ENCODE peak calls at places on chromosomes 1 and 21, in ten cellular contexts. S is IMR-90, L is PC-9, H is A549, M is osteoblast, K is K562, E is fibroblast of the aortic adventitia, Y is fibroblast of lung, G is uterus, N is brain microvascular endothelial cell. W is an unnamed sample.
A peak's percentile ranks its signal among the peaks of the same experiment; 100 is the strongest.

GRCh38 chr1:81142099-81142776 is 658.5 kb upstream of the ADGRL2 start:
- DNase-seq in K (no peak), E (peak; percentile 85), H (no peak), N (peak; percentile 52), G (no peak), S (peak; percentile 84), M (no peak), Y (peak; percentile 81), L (no peak), W (no peak)

GRCh38 chr1:197911172-197911856 is 5.9 kb upstream of the LHX9 start:
- DNase-seq in S (no peak), M (peak; percentile 92), G (no peak), Y (no peak), L (peak; percentile 10), E (no peak), H (no peak), N (no peak), K (no peak), W (no peak)

GRCh38 chr1:204445860-204446412 is 34.3 kb upstream of the PPP1R15B start:
- DNase-seq in S (peak; percentile 27), H (peak; percentile 54), K (peak; percentile 79), M (no peak), L (no peak), Y (peak; percentile 19), G (no peak), E (peak; percentile 26), N (peak; percentile 13), W (peak; percentile 73)

GRCh38 chr1:203572134-203572625 is 54.5 kb upstream of the ATP2B4 start:
- DNase-seq in N (peak; percentile 85), L (no peak), K (peak; percentile 36), G (peak; percentile 62), S (peak; percentile 55), H (no peak), E (peak; percentile 39), M (peak; percentile 71), Y (peak; percentile 40), W (no peak)

GRCh38 chr1:222021124-222021523 is 279.2 kb upstream of the DUSP10 start:
- DNase-seq in Y (no peak), N (no peak), S (no peak), M (no peak), G (no peak), H (no peak), K (no peak), L (no peak), E (no peak), W (no peak)

GRCh38 chr1:240055978-240056772 is 35.5 kb upstream of the FMN2 start:
- DNase-seq in N (no peak), M (no peak), H (no peak), E (no peak), G (no peak), S (no peak), K (no peak), L (no peak), Y (no peak), W (no peak)

GRCh38 chr1:226457307-226457712 is 49.4 kb upstream of the PARP1 start:
- DNase-seq in K (peak; percentile 38), H (no peak), N (peak; percentile 3), G (no peak), S (no peak), Y (no peak), E (no peak), M (no peak), L (no peak), W (no peak)

GRCh38 chr21:22225299-22225698 is 1227.1 kb downstream of the NCAM2 start:
- DNase-seq in K (no peak), E (no peak), G (no peak), S (no peak), L (no peak), H (no peak), N (no peak), Y (no peak), M (no peak), W (no peak)

GRCh38 chr1:181033799-181034391 is at the start of gene MR1:
- DNase-seq in K (peak; percentile 91), E (peak; percentile 93), H (peak; percentile 71), G (no peak), Y (peak; percentile 90), L (peak; percentile 30), M (peak; percentile 89), S (peak; percentile 83), N (peak; percentile 47), W (peak; percentile 83)

GRCh38 chr1:160863422-160864131 is 890 bp upstream of the CD244 start:
- DNase-seq in E (no peak), H (no peak), M (no peak), Y (no peak), N (no peak), L (no peak), K (no peak), S (no peak), G (no peak), W (peak; percentile 8)

GRCh38 chr1:235932090-235932510 is 65.4 kb upstream of the LYST start:
- DNase-seq in S (no peak), Y (no peak), K (no peak), H (no peak), N (no peak), G (no peak), E (no peak), M (no peak), L (peak; percentile 87), W (no peak)

GRCh38 chr1:235933017-235933416 is 66.3 kb upstream of the LYST start:
- DNase-seq in G (no peak), K (no peak), E (no peak), Y (no peak), M (no peak), N (no peak), S (no peak), L (no peak), H (no peak), W (no peak)

GRCh38 chr1:235931181-235931738 is 64.6 kb upstream of the LYST start:
- DNase-seq in S (no peak), G (no peak), N (no peak), Y (no peak), L (no peak), H (no peak), E (no peak), M (no peak), K (no peak), W (no peak)

GRCh38 chr1:235935506-235936224 is 69.0 kb upstream of the LYST start:
- DNase-seq in L (no peak), S (no peak), N (no peak), G (peak; percentile 38), M (no peak), K (no peak), H (no peak), Y (no peak), E (peak; percentile 67), W (no peak)

GRCh38 chr1:235933483-235934116 is 66.9 kb upstream of the LYST start:
- DNase-seq in L (no peak), S (no peak), K (no peak), N (no peak), H (peak; percentile 31), M (no peak), Y (no peak), E (no peak), G (no peak), W (no peak)
- TF ChIP-seq CTCF in L (no peak), S (no peak), K (no peak), N (no peak), H (no peak), M (no peak), Y (no peak), E (no peak), G (no peak), W (peak; percentile 21)

GRCh38 chr21:26715878-26716506 is 129.2 kb downstream of the ADAMTS1 start:
- DNase-seq in S (peak; percentile 51), L (peak; percentile 20), G (peak; percentile 25), Y (peak; percentile 60), K (peak; percentile 22), E (peak; percentile 69), H (peak; percentile 10), N (peak; percentile 51), M (peak; percentile 74), W (no peak)
- TF ChIP-seq CTCF in S (peak; percentile 66), L (peak; percentile 69), G (peak; percentile 57), Y (peak; percentile 93), K (peak; percentile 51), E (peak; percentile 91), H (peak; percentile 34), N (peak; percentile 92), M (peak; percentile 93), W (peak; percentile 63)

GRCh38 chr1:186772228-186772627 is 56.5 kb upstream of the PLA2G4A start:
- DNase-seq in E (no peak), N (no peak), G (no peak), L (no peak), S (no peak), Y (no peak), H (no peak), M (no peak), K (no peak), W (peak; percentile 44)
- TF ChIP-seq CTCF in E (no peak), N (no peak), G (no peak), L (no peak), S (no peak), Y (no peak), H (no peak), M (no peak), K (no peak), W (no peak)

DNA sequence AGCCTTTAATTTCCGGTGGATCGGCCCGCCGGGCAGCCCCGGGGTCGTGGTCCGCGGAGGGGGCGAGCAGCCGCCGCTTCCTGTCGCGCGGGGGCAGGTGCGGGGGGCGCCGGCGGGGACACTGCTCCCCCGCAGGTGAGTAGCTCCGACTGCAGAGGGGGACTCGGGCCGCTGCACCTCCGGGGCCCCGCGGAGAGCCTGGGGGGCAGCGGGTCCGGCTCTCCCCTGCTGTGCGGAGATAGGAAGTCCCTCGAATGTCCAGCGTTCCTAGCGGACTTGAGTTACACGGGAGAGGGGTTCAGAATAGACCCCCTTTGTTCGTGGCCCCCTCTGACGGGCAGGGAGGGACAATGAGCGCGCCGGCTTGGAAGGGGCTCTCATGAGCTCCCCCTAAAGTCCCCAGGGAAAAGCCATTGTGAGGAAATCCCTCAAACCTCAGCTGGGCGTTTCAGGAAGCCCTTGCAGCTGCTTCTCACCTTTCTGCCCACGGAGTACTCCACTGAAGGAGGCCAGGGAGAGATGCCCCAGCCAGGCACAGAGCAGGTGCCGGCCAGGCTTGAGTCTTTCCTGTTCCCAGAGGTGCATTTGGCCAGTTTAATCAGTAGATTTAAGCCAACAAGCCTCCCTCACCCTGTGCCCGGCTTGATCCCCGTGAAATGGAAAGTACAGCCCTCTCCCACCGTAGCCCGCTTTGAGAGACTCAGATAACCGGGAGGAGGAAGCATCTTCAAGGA is 925 bp downstream of the PDE9A start:
- DNase-seq in M (no peak), Y (no peak), N (no peak), E (no peak), K (no peak), G (no peak), H (peak; percentile 53), L (peak; percentile 14), S (no peak), W (no peak)
- TF ChIP-seq CTCF in M (no peak), Y (no peak), N (no peak), E (no peak), K (peak; percentile 9), G (no peak), H (no peak), L (no peak), S (no peak), W (no peak)

GRCh38 chr1:111818081-111818480 is 62.4 kb downstream of the DDX20 start:
- DNase-seq in S (no peak), N (no peak), E (no peak), Y (no peak), H (no peak), K (no peak), L (no peak), M (no peak), G (no peak), W (no peak)
- TF ChIP-seq CTCF in S (no peak), N (no peak), E (no peak), Y (no peak), H (no peak), K (no peak), L (no peak), M (no peak), G (no peak), W (no peak)